ENCODE peak calls at places on chromosomes 16 and 17, in eight cellular contexts. Q is NCI-H82; Y is EH; I is stimulated activated CD4-positive, alpha-beta T cell treated with anti-CD3 and anti-CD28 coated beads, Interleukin-4, amount 100 ng/mL, for 48 hours; M is adipocyte; Z is PC-3; R is GM19239; C is progenitor cell of endocrine pancreas. L is an unnamed sample.

GRCh38 chr17:47732399-47733046 is 513 bp upstream of the TBX21 start:
- DNase-seq in R (no peak), C (no peak), Z (no peak), M (no peak), Q (no peak), I (no peak), Y (no peak), L (no peak)

GRCh38 chr16:23691483-23692189 is 12.9 kb downstream of the PLK1 start:
- DNase-seq in I (no peak), Z (peak; percentile 38), M (peak; percentile 35), C (no peak), R (no peak), Y (peak; percentile 60), Q (peak; percentile 24), L (no peak)

GRCh38 chr16:23072084-23072599 is 77.1 kb downstream of the USP31 start:
- DNase-seq in M (no peak), R (no peak), I (no peak), C (no peak), Z (peak; percentile 29), Q (no peak), Y (peak; percentile 74), L (no peak)

GRCh38 chr16:29962344-29962994 is 590 bp downstream of the TMEM219 start:
- DNase-seq in Q (peak; percentile 10), I (no peak), C (no peak), R (no peak), M (peak; percentile 46), Y (peak; percentile 62), Z (peak; percentile 20), L (no peak)

GRCh38 chr17:48634446-48635208 is 8.5 kb upstream of the HOXB9 start:
- DNase-seq in I (no peak), C (no peak), M (no peak), Z (no peak), Y (no peak), R (no peak), Q (no peak), L (no peak)

GRCh38 chr16:28494141-28494851 is at the start of gene APOBR:
- DNase-seq in I (peak; percentile 66), C (no peak), M (no peak), Q (no peak), Y (no peak), Z (no peak), R (peak; percentile 77), L (no peak)

GRCh38 chr16:82061861-82062525 is 26.9 kb downstream of the HSD17B2 start:
- DNase-seq in M (peak; percentile 21), R (peak; percentile 21), C (no peak), Z (peak; percentile 37), Y (peak; percentile 38), I (no peak), Q (peak; percentile 49), L (no peak)

GRCh38 chr17:13346081-13346533 is 255.6 kb downstream of the HS3ST3A1 start:
- DNase-seq in C (no peak), Z (peak; percentile 73), R (no peak), Y (peak; percentile 94), I (no peak), M (peak; percentile 71), Q (no peak), L (no peak)

GRCh38 chr17:78820122-78820792 is 20.4 kb downstream of the USP36 start:
- DNase-seq in Z (no peak), I (no peak), Q (no peak), R (no peak), Y (no peak), C (no peak), M (no peak), L (no peak)

GRCh38 chr17:72126575-72127486 is 6.0 kb downstream of the SOX9 start:
- DNase-seq in Q (no peak), Z (peak; percentile 91), R (no peak), Y (peak; percentile 75), C (no peak), M (peak; percentile 45), I (no peak), L (peak; percentile 73)

GRCh38 chr16:89277049-89277448 is 59.5 kb downstream of the ZNF778 start:
- DNase-seq in Y (no peak), Z (no peak), Q (no peak), I (no peak), C (no peak), M (no peak), R (no peak), L (no peak)